ENCODE peak calls at places on chromosomes 5 and 9, in eight cellular contexts. Z is lung, W is heart right ventricle, Y is BJ, L is pancreas, X is fibroblast of lung, K is MM.1S, F is tibial artery. T is an unnamed sample. For H3K27me3 and H3K36me3, the result is how much of the 10 kb centered on the place peaks cover.

GRCh38 chr5:50968296-50969206 is 302.1 kb downstream of the PARP8 start:
- DNase-seq in Y (no peak), X (no peak), W (no peak), L (no peak), Z (no peak), K (no peak), F (no peak), T (no peak)

GRCh38 chr9:110189001-110189400 is 19.0 kb downstream of the C9orf152 start:
- DNase-seq in W (no peak), Z (peak), X (no peak), K (no peak), Y (peak), L (peak), F (peak), T (no peak)

GRCh38 chr9:811101-811531 is 30.4 kb upstream of the DMRT1 start:
- DNase-seq in L (no peak), F (no peak), Z (peak), W (peak), K (no peak), X (peak), Y (no peak), T (peak)

GRCh38 chr5:11191673-11192072 is 430.6 kb upstream of the DAP start:
- DNase-seq in F (no peak), Z (no peak), L (no peak), X (no peak), K (no peak), W (no peak), Y (no peak), T (no peak)

GRCh38 chr9:110561826-110562225 is 17.7 kb downstream of the SVEP1 start:
- DNase-seq in W (no peak), F (no peak), Y (no peak), K (no peak), X (no peak), Z (no peak), L (no peak), T (no peak)

GRCh38 chr5:145203193-145203592 is 631.9 kb downstream of the PRELID2 start:
- DNase-seq in W (no peak), F (no peak), L (no peak), Z (no peak), K (no peak), Y (no peak), X (peak), T (no peak)

GRCh38 chr5:123610665-123611406 is 98.9 kb downstream of the CSNK1G3 start:
- DNase-seq in F (no peak), L (no peak), K (peak), Y (peak), Z (no peak), X (peak), W (peak), T (peak)

GRCh38 chr9:105132006-105132405 is 112.4 kb upstream of the SLC44A1 start:
- DNase-seq in L (no peak), Y (no peak), W (no peak), F (no peak), K (no peak), X (peak), Z (no peak), T (no peak)

GRCh38 chr9:110083866-110084265 is 124.1 kb downstream of the C9orf152 start:
- DNase-seq in Z (no peak), L (no peak), W (no peak), Y (no peak), F (no peak), X (no peak), K (no peak), T (no peak)

GRCh38 chr5:8517461-8517860 is 648.5 kb downstream of the MTRR start:
- DNase-seq in X (no peak), W (no peak), Z (no peak), K (no peak), F (no peak), L (no peak), Y (no peak), T (peak)

DNA sequence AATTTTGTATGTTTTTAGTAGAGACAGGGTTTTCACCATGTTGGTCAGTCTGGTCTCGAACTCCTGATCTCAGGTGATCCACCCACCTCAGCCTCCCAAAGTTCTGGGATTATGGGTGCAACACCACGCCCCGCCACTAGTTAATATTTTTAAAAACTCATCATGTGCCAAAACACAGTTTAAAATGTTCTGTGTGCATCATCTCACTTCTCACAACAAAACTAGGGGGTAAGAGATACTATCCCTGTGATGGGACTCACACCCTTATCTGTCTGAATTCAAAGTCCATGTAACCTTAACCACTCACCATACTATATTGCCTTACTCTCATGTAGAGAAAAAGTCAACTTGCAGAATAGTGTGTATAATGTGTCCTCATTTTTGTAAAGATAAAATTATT is 2.6 kb downstream of the PKD2L2 start:
- DNase-seq in L (no peak), K (no peak), F (no peak), Z (no peak), W (no peak), X (no peak), Y (no peak), T (no peak)
- TF ChIP-seq CTCF in L (no peak), K (peak), F (no peak), Z (no peak), W (no peak), X (no peak), Y (no peak), T (no peak)

DNA sequence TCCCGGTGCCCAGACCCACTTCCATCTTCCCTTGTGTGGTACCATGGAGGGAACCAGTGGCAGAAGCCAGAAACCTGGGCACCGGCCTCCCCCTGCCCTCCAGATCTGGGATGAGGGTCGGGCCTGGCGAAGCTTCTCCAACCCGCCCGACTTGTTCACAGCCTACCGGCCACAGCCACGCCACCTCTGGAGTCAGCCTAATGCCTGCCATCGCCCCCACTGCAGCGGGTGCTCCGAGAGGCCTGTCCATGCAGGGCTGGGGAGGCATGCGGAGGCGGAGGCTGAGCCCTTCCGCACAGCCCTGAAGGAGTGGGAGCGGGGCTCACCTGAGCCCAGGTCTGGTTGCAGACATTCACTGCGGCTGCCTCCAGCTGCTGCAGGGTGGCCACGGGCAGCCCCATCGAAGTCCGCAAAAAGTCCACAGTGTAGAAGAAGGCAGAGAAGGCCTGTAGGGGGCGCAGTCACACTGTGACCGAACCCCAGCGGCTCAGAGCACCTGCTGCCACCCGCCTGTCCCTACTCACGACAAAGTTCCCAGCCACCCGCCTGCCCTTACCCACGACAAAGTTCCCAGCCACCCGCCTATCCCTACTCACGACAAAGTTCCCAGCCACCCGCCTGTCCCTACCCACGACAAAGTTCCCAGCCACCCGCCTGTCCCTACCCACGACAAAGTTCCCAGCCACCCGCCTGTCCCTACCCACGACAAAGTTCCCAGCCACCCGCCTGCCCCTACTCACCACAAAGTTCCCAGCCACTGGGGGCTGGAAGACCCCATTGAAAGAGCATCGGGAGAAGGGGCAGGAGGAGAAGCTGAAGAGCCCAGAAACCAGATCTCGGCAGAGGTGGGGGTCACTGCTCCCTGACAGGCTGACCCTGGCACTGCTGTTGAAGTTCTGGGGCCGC is 3.8 kb upstream of the NPDC1 start:
- DNase-seq in F (no peak), Y (no peak), W (peak), Z (no peak), K (peak), X (peak), L (peak), T (peak)
- H3K27me3 ChIP-seq in F (half or more), Y (under half), W (half or more), Z (under half), K (half or more), X (under half), L (under half), T (under half)

GRCh38 chr5:177433658-177434217 is 7.3 kb downstream of the GRK6 start:
- DNase-seq in K (no peak), Y (no peak), W (no peak), Z (no peak), L (no peak), X (no peak), F (no peak), T (no peak)

GRCh38 chr5:177432905-177433657 is 6.6 kb downstream of the GRK6 start:
- DNase-seq in K (no peak), W (no peak), Y (no peak), Z (no peak), L (no peak), F (no peak), X (no peak), T (no peak)

GRCh38 chr5:177431317-177432142 is 5.1 kb downstream of the GRK6 start:
- DNase-seq in K (peak), L (no peak), W (no peak), X (no peak), Y (no peak), Z (peak), F (no peak), T (no peak)

GRCh38 chr5:177430972-177431316 is 4.5 kb downstream of the GRK6 start:
- DNase-seq in F (no peak), Z (no peak), Y (no peak), L (no peak), W (no peak), X (no peak), K (no peak), T (no peak)

GRCh38 chr5:177432143-177432904 is 5.8 kb downstream of the GRK6 start:
- DNase-seq in L (no peak), W (peak), Y (no peak), Z (no peak), K (no peak), X (no peak), F (no peak), T (no peak)
- H3K36me3 ChIP-seq in L (under half), W (half or more), Y (under half), Z (under half), K (under half), X (under half), F (half or more), T (under half)

GRCh38 chr5:76576468-76576867 is 46.7 kb downstream of the F2RL2 start:
- DNase-seq in K (no peak), W (no peak), X (no peak), F (no peak), Y (no peak), Z (no peak), L (no peak), T (no peak)

GRCh38 chr5:76571595-76571994 is 51.6 kb downstream of the F2RL2 start:
- DNase-seq in L (no peak), X (no peak), F (no peak), W (no peak), K (no peak), Y (no peak), Z (no peak), T (no peak)
- TF ChIP-seq CTCF in L (no peak), X (no peak), F (no peak), W (no peak), K (peak), Y (no peak), Z (no peak), T (no peak)

DNA sequence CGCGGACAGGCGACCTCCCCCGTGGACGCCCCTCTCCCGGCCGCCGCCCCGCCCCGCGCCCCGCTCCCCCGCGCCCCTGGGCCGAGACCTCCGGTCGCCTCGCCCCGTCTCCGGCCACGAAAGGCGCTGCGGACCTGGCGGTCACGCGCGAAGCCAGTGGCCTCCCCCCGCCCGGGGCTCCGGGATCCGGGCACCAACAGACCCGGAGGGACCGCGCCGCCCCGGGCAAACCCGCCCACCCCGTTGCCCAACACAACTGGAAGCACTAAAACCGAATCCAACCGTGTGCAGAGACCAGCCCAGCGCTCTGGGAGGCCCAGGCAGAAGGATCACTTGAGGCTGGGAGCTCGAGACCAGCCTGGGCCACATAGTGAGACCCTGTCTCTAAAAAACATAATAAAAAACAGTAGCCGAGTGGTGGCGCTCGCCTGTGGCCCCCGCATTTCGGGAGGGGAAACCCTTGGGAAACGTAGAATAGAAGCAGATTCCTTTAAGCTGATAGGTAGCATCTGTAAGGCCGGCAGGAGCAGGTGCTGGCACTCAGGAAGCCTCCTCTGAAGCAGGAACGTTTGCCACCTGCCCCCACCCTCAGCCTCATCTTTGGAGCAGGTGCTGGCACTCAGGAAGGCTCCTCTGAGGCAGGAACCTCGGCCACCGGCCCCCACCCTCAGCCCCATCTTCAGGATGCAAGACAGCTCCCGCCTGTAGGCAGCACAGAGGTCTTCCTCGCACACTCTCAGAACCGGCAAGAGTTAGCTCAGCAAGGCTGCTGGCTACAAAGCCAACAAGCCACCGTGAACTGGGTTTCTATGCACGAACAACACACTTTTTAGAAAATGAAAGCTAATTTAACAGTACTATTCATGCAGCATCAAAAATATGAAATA is 4.6 kb upstream of the SLC9A3 start:
- DNase-seq in X (no peak), L (no peak), W (no peak), K (peak), Z (no peak), Y (no peak), F (no peak), T (no peak)
- H3K27me3 ChIP-seq in X (half or more), L (under half), W (half or more), K (under half), Z (under half), Y (under half), F (half or more), T (under half)

GRCh38 chr9:114006155-114006550 is 71.9 kb downstream of the AMBP start:
- DNase-seq in F (peak), W (peak), X (no peak), L (no peak), Z (peak), Y (no peak), K (no peak), T (no peak)
- H3K36me3 ChIP-seq in F (half or more), W (under half), X (under half), L (under half), Z (under half), Y (under half), K (under half), T (under half)

DNA sequence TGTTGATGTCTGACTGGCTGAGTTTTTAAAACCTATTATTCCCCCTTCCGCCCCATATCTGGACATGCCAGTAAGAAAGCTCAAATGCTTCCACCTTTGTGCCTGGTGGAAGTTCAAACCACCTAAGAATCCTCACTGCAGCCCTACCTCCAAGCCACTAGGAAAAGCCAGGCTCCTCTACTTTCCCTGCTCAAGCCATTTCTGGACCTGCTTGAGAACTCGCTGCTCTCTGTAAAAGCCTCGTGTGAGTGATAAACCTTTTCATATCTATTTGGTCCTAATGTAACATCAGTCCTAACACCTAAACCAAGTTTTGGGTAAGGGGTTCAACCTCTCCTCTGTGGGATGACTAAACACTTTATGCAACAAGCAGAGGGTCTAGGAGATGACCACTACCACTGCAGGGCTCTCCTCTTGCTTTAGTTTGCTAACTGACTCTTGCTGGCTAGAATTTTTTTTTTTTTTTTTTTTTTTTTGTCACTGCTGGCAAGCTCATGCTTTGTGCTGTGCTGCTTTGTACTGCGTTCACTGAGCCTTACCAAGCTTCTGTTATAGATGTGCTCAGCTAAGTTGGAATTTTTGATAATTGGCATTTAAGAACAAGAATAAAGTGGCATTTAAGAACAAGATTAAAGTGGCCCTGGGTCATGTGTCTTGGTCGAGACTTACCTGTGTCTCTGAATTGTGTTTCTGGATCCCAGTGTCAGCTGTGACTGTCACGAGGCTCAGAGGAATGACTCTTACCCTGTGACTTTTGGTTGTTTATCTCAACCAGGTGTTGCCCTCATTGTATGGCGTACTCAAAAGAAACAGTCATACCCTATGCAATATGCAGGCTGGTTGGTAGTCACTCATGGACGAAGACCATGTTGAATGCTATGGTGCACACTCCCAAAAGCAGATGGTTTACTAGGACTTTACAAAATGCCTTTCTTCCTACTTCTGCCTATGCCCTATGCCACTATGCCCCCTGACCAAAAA is 19.5 kb downstream of the TRIM32 start:
- DNase-seq in Z (no peak), F (no peak), X (no peak), K (no peak), W (no peak), L (no peak), Y (no peak), T (no peak)
- TF ChIP-seq CTCF in Z (no peak), F (no peak), X (no peak), K (no peak), W (no peak), L (no peak), Y (no peak), T (no peak)

GRCh38 chr9:36812556-36812955 is 221.5 kb downstream of the PAX5 start:
- DNase-seq in Z (no peak), L (no peak), F (no peak), W (no peak), K (no peak), X (no peak), Y (no peak), T (no peak)
- H3K27me3 ChIP-seq in Z (under half), L (under half), F (under half), W (under half), K (under half), X (under half), Y (under half), T (under half)

DNA sequence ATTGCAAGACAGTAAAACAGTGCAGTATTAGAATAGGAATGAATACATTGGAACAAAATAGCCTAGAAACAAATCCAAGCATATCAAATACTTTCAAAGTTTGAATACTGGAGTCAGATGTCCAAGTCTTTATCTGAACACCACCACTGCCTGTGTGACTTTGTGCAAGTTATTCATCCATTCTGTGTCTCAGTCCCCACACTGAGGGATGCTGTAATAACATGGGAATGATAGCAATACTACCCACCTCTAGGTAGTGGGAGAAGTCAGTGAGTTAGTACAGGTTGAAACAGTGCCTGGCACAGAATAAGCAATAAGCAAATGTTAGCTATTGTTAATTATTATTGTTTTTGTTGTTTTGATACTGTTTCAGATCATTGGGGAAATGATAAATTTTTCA is 130.9 kb downstream of the SUSD1 start:
- DNase-seq in L (no peak), F (no peak), X (no peak), Y (no peak), W (no peak), Z (no peak), K (no peak), T (no peak)
- H3K36me3 ChIP-seq in L (under half), F (under half), X (under half), Y (under half), W (under half), Z (under half), K (under half), T (under half)

DNA sequence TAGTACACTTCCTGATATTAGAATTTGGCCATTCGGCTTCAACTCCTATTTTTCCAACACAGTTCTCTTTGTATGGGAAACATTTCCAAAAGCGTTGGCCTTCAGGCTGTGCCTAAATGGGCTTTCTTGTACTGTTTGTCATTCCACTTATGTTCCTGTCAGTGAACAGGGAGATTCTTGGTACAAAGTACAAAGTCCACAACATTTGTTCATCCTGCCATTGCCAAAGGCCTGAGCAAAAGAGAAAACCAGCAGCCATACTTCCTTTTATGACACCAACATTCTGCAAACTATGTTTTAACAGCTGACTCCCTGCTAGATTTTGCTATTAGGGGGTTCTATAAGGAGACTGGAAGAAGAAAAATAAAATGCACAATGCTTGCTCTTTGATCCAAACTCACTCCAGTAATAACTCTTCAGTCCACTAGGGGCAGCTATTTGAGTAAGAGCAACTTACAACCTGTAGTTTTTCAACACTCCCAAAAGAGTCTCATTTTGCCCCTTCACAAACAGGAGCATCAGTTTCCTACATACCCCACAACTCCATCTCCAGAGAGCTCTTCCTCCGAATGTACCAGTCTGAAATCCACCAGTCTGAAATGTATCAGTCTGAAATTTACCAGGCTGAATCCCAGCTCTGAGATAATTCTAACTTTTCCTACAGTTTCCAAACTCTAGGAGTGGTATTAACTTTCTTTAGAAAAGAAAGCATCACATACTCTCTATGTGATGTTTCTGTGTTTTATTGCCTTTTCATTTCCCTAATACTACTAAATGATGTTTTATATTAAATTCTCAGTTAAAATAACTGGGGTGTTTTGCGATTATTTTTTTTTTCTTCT is 693.8 kb downstream of the DNAH5 start:
- DNase-seq in Z (no peak), W (no peak), X (no peak), L (no peak), F (no peak), K (peak), Y (no peak), T (peak)
- TF ChIP-seq CTCF in Z (no peak), W (peak), X (peak), L (no peak), F (no peak), K (peak), Y (no peak), T (peak)

T was measured in bronchial epithelial cell.